ENCODE peak calls at places on chromosomes 6 and 20, in nine cellular contexts. One of them, this sample, is unnamed.

GRCh38 chr6:110951986-110952794 is 6.3 kb upstream of the GTF3C6 start:
- DNase-seq in GM12878: no peak
- DNase-seq in K562: no peak
- DNase-seq in ovary: no peak
- DNase-seq in IMR-90: peak; percentile 47
- DNase-seq in esophagus squamous epithelium: no peak
- DNase-seq in H1: no peak
- DNase-seq in esophagus muscularis mucosa: no peak
- DNase-seq in HCT116: no peak
- DNase-seq in this sample: no peak

GRCh38 chr6:145904878-145905277 is 59.3 kb downstream of the SHPRH start:
- DNase-seq in ovary: no peak
- DNase-seq in IMR-90: no peak
- DNase-seq in HCT116: no peak
- DNase-seq in K562: peak; percentile 17
- DNase-seq in esophagus squamous epithelium: no peak
- DNase-seq in H1: no peak
- DNase-seq in esophagus muscularis mucosa: no peak
- DNase-seq in GM12878: no peak
- DNase-seq in this sample: no peak

GRCh38 chr6:6758915-6759654 is 170.6 kb downstream of the LY86 start:
- DNase-seq in K562: peak; percentile 79
- DNase-seq in esophagus squamous epithelium: no peak
- DNase-seq in H1: no peak
- DNase-seq in IMR-90: peak; percentile 61
- DNase-seq in GM12878: peak; percentile 13
- DNase-seq in HCT116: peak; percentile 32
- DNase-seq in esophagus muscularis mucosa: no peak
- DNase-seq in ovary: peak; percentile 71
- DNase-seq in this sample: peak; percentile 87

GRCh38 chr6:56730663-56731529 is 88.2 kb upstream of the DST start:
- DNase-seq in H1: no peak
- DNase-seq in esophagus muscularis mucosa: no peak
- DNase-seq in esophagus squamous epithelium: no peak
- DNase-seq in K562: no peak
- DNase-seq in HCT116: no peak
- DNase-seq in ovary: no peak
- DNase-seq in IMR-90: peak; percentile 82
- DNase-seq in GM12878: no peak
- DNase-seq in this sample: no peak

GRCh38 chr6:43076093-43076927 is at the start of gene PTK7:
- DNase-seq in esophagus squamous epithelium: no peak
- DNase-seq in HCT116: no peak
- DNase-seq in GM12878: no peak
- DNase-seq in ovary: peak; percentile 85
- DNase-seq in H1: no peak
- DNase-seq in IMR-90: peak; percentile 54
- DNase-seq in esophagus muscularis mucosa: no peak
- DNase-seq in K562: peak; percentile 93
- DNase-seq in this sample: peak; percentile 77

GRCh38 chr6:131413831-131414191 is 159.2 kb upstream of the ARG1 start:
- DNase-seq in ovary: no peak
- DNase-seq in esophagus squamous epithelium: no peak
- DNase-seq in K562: no peak
- DNase-seq in GM12878: no peak
- DNase-seq in esophagus muscularis mucosa: no peak
- DNase-seq in H1: no peak
- DNase-seq in IMR-90: no peak
- DNase-seq in HCT116: no peak
- DNase-seq in this sample: no peak

GRCh38 chr20:63979549-63980316 is at the start of gene SAMD10:
- DNase-seq in esophagus squamous epithelium: no peak
- DNase-seq in H1: no peak
- DNase-seq in ovary: peak; percentile 59
- DNase-seq in IMR-90: peak; percentile 53
- DNase-seq in esophagus muscularis mucosa: no peak
- DNase-seq in GM12878: peak; percentile 72
- DNase-seq in HCT116: no peak
- DNase-seq in K562: peak; percentile 67
- DNase-seq in this sample: peak; percentile 50

GRCh38 chr20:52294106-52294628 is 102.6 kb upstream of the ZFP64 start:
- DNase-seq in IMR-90: no peak
- DNase-seq in GM12878: no peak
- DNase-seq in esophagus squamous epithelium: no peak
- DNase-seq in ovary: no peak
- DNase-seq in K562: no peak
- DNase-seq in HCT116: no peak
- DNase-seq in H1: no peak
- DNase-seq in esophagus muscularis mucosa: no peak
- DNase-seq in this sample: no peak

GRCh38 chr6:134196568-134197301 is 121.2 kb downstream of the SGK1 start:
- DNase-seq in esophagus squamous epithelium: no peak
- DNase-seq in ovary: no peak
- DNase-seq in esophagus muscularis mucosa: peak; percentile 34
- DNase-seq in H1: no peak
- DNase-seq in IMR-90: no peak
- DNase-seq in K562: peak; percentile 22
- DNase-seq in GM12878: no peak
- DNase-seq in HCT116: no peak
- DNase-seq in this sample: no peak

GRCh38 chr20:17985388-17986018 is 16.7 kb downstream of the MGME1 start:
- DNase-seq in H1: no peak
- DNase-seq in ovary: no peak
- DNase-seq in esophagus muscularis mucosa: no peak
- DNase-seq in HCT116: no peak
- DNase-seq in K562: no peak
- DNase-seq in IMR-90: no peak
- DNase-seq in esophagus squamous epithelium: no peak
- DNase-seq in GM12878: no peak
- DNase-seq in this sample: no peak

GRCh38 chr20:59175861-59176260 is 12.2 kb downstream of the ZNF831 start:
- DNase-seq in K562: no peak
- DNase-seq in H1: no peak
- DNase-seq in esophagus squamous epithelium: no peak
- DNase-seq in HCT116: no peak
- DNase-seq in ovary: no peak
- DNase-seq in esophagus muscularis mucosa: peak; percentile 62
- DNase-seq in GM12878: no peak
- DNase-seq in IMR-90: no peak
- DNase-seq in this sample: no peak

DNA sequence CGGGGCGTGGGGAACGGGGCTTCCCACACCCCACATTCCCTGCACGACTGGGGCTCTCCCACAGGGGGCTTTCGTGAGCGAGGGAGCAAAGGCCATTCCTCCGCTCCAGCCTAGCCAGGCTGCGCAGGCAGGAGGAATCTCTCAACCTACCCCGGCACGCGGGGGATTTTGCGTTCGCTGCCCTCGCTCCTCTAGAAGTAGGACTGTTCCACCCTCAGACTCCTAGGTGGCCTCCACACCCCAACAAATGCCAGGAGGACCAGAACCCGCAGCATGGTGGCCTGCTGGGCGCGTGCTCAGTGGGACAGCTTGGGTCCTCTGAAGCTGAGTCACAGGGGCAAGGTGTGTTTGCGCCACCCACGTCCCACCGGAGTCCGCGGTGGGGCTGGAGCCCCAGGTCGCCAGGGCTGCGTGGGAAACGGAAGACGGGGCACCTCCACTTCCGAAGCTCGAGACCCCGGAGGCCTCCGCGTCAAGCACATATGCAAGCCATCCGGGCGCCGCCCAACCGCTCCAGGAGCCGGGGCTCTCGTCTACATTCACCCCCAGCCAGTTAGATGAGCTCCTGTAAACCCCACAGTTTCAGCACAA is 1938.5 kb upstream of the DEFB115 start:
- DNase-seq in esophagus muscularis mucosa: peak; percentile 90
- DNase-seq in HCT116: no peak
- DNase-seq in H1: no peak
- DNase-seq in esophagus squamous epithelium: no peak
- DNase-seq in K562: no peak
- DNase-seq in IMR-90: no peak
- DNase-seq in ovary: no peak
- DNase-seq in GM12878: no peak
- DNase-seq in this sample: no peak
- H3K4me3 ChIP-seq in esophagus muscularis mucosa: no peak overlapping the region
- H3K4me3 ChIP-seq in HCT116: no peak overlapping the region
- H3K4me3 ChIP-seq in H1: no peak overlapping the region
- H3K4me3 ChIP-seq in esophagus squamous epithelium: no peak overlapping the region
- H3K4me3 ChIP-seq in K562: no peak overlapping the region
- H3K4me3 ChIP-seq in IMR-90: no peak overlapping the region
- H3K4me3 ChIP-seq in ovary: no peak overlapping the region
- H3K4me3 ChIP-seq in GM12878: no peak overlapping the region
- H3K4me3 ChIP-seq in this sample: no peak overlapping the region

GRCh38 chr20:2483504-2483903 is 12.9 kb upstream of the SNRPB start:
- DNase-seq in ovary: no peak
- DNase-seq in IMR-90: no peak
- DNase-seq in HCT116: no peak
- DNase-seq in H1: no peak
- DNase-seq in K562: no peak
- DNase-seq in esophagus squamous epithelium: no peak
- DNase-seq in esophagus muscularis mucosa: no peak
- DNase-seq in GM12878: no peak
- DNase-seq in this sample: no peak
- H3K36me3 ChIP-seq in ovary: no peaks in the 10 kb centered on the region
- H3K36me3 ChIP-seq in IMR-90: peaks cover 32% of the 10 kb centered on the region
- H3K36me3 ChIP-seq in HCT116: peaks cover 18% of the 10 kb centered on the region
- H3K36me3 ChIP-seq in H1: no peaks in the 10 kb centered on the region
- H3K36me3 ChIP-seq in K562: peaks cover 54% of the 10 kb centered on the region
- H3K36me3 ChIP-seq in esophagus squamous epithelium: peaks cover 10% of the 10 kb centered on the region
- H3K36me3 ChIP-seq in esophagus muscularis mucosa: peaks cover 72% of the 10 kb centered on the region
- H3K36me3 ChIP-seq in GM12878: peaks cover 24% of the 10 kb centered on the region
- H3K36me3 ChIP-seq in this sample: peaks cover 10% of the 10 kb centered on the region

GRCh38 chr6:3252861-3253596 is 5.7 kb upstream of the PSMG4 start:
- DNase-seq in esophagus muscularis mucosa: no peak
- DNase-seq in H1: no peak
- DNase-seq in IMR-90: no peak
- DNase-seq in esophagus squamous epithelium: no peak
- DNase-seq in GM12878: no peak
- DNase-seq in ovary: no peak
- DNase-seq in K562: no peak
- DNase-seq in HCT116: no peak
- DNase-seq in this sample: no peak

GRCh38 chr6:3251462-3252314 is 7.1 kb upstream of the PSMG4 start:
- DNase-seq in esophagus muscularis mucosa: peak; percentile 95
- DNase-seq in H1: no peak
- DNase-seq in IMR-90: peak; percentile 80
- DNase-seq in esophagus squamous epithelium: peak; percentile 14
- DNase-seq in ovary: peak; percentile 65
- DNase-seq in GM12878: peak; percentile 30
- DNase-seq in K562: peak; percentile 92
- DNase-seq in HCT116: peak; percentile 66
- DNase-seq in this sample: peak; percentile 77

GRCh38 chr6:3250278-3250677 is 8.5 kb upstream of the PSMG4 start:
- DNase-seq in esophagus muscularis mucosa: no peak
- DNase-seq in ovary: no peak
- DNase-seq in H1: no peak
- DNase-seq in GM12878: no peak
- DNase-seq in esophagus squamous epithelium: no peak
- DNase-seq in IMR-90: peak; percentile 26
- DNase-seq in K562: no peak
- DNase-seq in HCT116: no peak
- DNase-seq in this sample: no peak

GRCh38 chr6:3252369-3252768 is 6.4 kb upstream of the PSMG4 start:
- DNase-seq in K562: peak; percentile 52
- DNase-seq in GM12878: no peak
- DNase-seq in HCT116: no peak
- DNase-seq in IMR-90: no peak
- DNase-seq in esophagus muscularis mucosa: no peak
- DNase-seq in H1: no peak
- DNase-seq in esophagus squamous epithelium: no peak
- DNase-seq in ovary: no peak
- DNase-seq in this sample: no peak

DNA sequence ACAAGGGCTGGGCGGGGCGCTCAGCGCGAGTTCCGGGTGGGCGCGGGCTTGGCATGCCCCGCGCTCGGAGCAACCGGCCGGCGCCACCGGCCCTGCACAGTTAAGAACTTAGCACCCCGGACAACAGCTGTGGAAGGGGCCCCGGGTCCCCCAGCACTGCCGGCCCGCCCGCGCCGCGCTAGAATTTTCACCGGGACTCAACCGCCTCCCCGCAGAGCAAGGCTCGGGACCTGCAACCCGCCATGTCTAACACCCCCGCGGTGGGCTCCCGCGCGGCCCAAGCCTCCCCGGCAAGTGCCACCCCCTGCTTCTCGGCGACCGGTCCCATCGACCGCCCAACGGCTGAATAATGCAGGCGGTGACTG is 5.2 kb upstream of the PSMG4 start:
- DNase-seq in IMR-90: no peak
- DNase-seq in K562: no peak
- DNase-seq in esophagus muscularis mucosa: no peak
- DNase-seq in HCT116: no peak
- DNase-seq in ovary: no peak
- DNase-seq in H1: no peak
- DNase-seq in esophagus squamous epithelium: no peak
- DNase-seq in GM12878: no peak
- DNase-seq in this sample: no peak
- TF ChIP-seq POLR2A in IMR-90: no peak
- TF ChIP-seq POLR2A in K562: no peak
- TF ChIP-seq POLR2A in esophagus muscularis mucosa: no peak
- TF ChIP-seq POLR2A in HCT116: no peak
- TF ChIP-seq POLR2A in ovary: no peak
- TF ChIP-seq POLR2A in H1: no peak
- TF ChIP-seq POLR2A in esophagus squamous epithelium: no peak
- TF ChIP-seq POLR2A in GM12878: no peak
- TF ChIP-seq POLR2A in this sample: no peak

DNA sequence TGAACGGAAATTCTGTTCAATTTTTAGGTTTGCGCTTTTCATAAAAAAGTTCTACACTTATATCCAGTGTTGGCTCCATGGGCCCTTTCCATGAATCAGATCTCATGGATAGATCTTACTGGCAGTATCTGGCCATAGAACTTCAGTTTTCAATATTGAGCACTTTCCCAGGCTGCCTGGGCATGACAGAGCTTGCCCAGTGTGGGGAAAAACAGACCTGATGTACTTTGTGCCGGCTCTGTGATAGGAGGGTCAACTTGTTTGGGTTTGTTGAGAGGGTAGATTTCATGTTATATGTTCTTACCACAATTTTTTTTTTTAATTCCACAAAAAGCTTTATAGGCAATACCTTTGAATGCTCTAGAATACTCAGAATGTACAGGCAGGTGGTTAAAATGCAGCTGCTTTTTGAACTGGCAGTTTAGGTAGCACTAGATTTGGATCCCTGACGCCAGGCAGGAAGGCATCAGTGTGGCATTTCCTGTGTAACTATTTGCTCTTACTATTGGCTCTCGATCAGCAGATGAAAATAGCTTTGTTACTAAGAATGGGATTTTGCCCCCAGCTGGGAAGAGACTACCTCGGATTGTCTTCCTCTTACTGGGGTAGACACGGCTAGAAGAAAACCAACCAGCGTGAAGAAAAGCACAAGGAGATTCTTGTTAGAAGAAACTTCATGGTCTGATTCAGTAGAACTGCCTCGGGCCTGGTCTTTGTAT is 404.9 kb upstream of the SOX4 start:
- DNase-seq in IMR-90: no peak
- DNase-seq in GM12878: peak; percentile 82
- DNase-seq in HCT116: no peak
- DNase-seq in esophagus muscularis mucosa: no peak
- DNase-seq in H1: no peak
- DNase-seq in ovary: no peak
- DNase-seq in K562: no peak
- DNase-seq in esophagus squamous epithelium: no peak
- DNase-seq in this sample: no peak
- H3K4me3 ChIP-seq in IMR-90: no peak overlapping the region
- H3K4me3 ChIP-seq in GM12878: no peak overlapping the region
- H3K4me3 ChIP-seq in HCT116: no peak overlapping the region
- H3K4me3 ChIP-seq in esophagus muscularis mucosa: no peak overlapping the region
- H3K4me3 ChIP-seq in H1: no peak overlapping the region
- H3K4me3 ChIP-seq in ovary: no peak overlapping the region
- H3K4me3 ChIP-seq in K562: no peak overlapping the region
- H3K4me3 ChIP-seq in esophagus squamous epithelium: no peak overlapping the region
- H3K4me3 ChIP-seq in this sample: no peak overlapping the region

This sample was measured in thyroid gland.